ENCODE peak calls at places on chromosomes 2 and 18, in four cellular contexts. One of them, this sample, is unnamed.

GRCh38 chr18:72742002-72742401 is 125.8 kb downstream of the NETO1 start:
- DNase-seq in GM12878: no peak
- DNase-seq in K562: no peak
- DNase-seq in HepG2: no peak
- DNase-seq in this sample: no peak

GRCh38 chr18:73646196-73646595 is 501.4 kb downstream of the FBXO15 start:
- DNase-seq in GM12878: no peak
- DNase-seq in K562: no peak
- DNase-seq in HepG2: no peak
- DNase-seq in this sample: no peak

GRCh38 chr18:3062798-3063563 is 50.0 kb upstream of the LPIN2 start:
- DNase-seq in GM12878: no peak
- DNase-seq in K562: peak; percentile 68
- DNase-seq in HepG2: peak; percentile 72
- DNase-seq in this sample: no peak

GRCh38 chr2:233980955-233981555 is 63.9 kb downstream of the TRPM8 start:
- DNase-seq in GM12878: no peak
- DNase-seq in K562: no peak
- DNase-seq in HepG2: no peak
- DNase-seq in this sample: no peak

GRCh38 chr18:1048048-1048447 is 143.4 kb downstream of the ADCYAP1 start:
- DNase-seq in GM12878: no peak
- DNase-seq in K562: no peak
- DNase-seq in HepG2: no peak
- DNase-seq in this sample: no peak

GRCh38 chr2:231613655-231614558 is 21.2 kb downstream of the TEX44 start:
- DNase-seq in GM12878: peak; percentile 93
- DNase-seq in K562: peak; percentile 62
- DNase-seq in HepG2: peak; percentile 83
- DNase-seq in this sample: no peak

GRCh38 chr2:34161546-34161945 is 562.4 kb upstream of the FAM98A start:
- DNase-seq in GM12878: no peak
- DNase-seq in K562: no peak
- DNase-seq in HepG2: no peak
- DNase-seq in this sample: no peak

GRCh38 chr2:160731856-160732255 is 238.2 kb upstream of the RBMS1 start:
- DNase-seq in GM12878: no peak
- DNase-seq in K562: no peak
- DNase-seq in HepG2: no peak
- DNase-seq in this sample: no peak

GRCh38 chr2:158926478-158926948 is 41.9 kb upstream of the TANC1 start:
- DNase-seq in GM12878: no peak
- DNase-seq in K562: no peak
- DNase-seq in HepG2: peak; percentile 30
- DNase-seq in this sample: no peak

GRCh38 chr2:151052850-151053660 is 208.6 kb downstream of the RBM43 start:
- DNase-seq in GM12878: no peak
- DNase-seq in K562: no peak
- DNase-seq in HepG2: no peak
- DNase-seq in this sample: no peak

GRCh38 chr2:189821953-189822748 is 37.9 kb downstream of the PMS1 start:
- DNase-seq in GM12878: no peak
- DNase-seq in K562: no peak
- DNase-seq in HepG2: no peak
- DNase-seq in this sample: no peak

GRCh38 chr2:196329959-196330358 is 158.6 kb upstream of the STK17B start:
- DNase-seq in GM12878: no peak
- DNase-seq in K562: no peak
- DNase-seq in HepG2: no peak
- DNase-seq in this sample: no peak

GRCh38 chr18:63366270-63366990 is 576 bp downstream of the KDSR start:
- DNase-seq in GM12878: no peak
- DNase-seq in K562: peak; percentile 47
- DNase-seq in HepG2: peak; percentile 64
- DNase-seq in this sample: peak; percentile 58

DNA sequence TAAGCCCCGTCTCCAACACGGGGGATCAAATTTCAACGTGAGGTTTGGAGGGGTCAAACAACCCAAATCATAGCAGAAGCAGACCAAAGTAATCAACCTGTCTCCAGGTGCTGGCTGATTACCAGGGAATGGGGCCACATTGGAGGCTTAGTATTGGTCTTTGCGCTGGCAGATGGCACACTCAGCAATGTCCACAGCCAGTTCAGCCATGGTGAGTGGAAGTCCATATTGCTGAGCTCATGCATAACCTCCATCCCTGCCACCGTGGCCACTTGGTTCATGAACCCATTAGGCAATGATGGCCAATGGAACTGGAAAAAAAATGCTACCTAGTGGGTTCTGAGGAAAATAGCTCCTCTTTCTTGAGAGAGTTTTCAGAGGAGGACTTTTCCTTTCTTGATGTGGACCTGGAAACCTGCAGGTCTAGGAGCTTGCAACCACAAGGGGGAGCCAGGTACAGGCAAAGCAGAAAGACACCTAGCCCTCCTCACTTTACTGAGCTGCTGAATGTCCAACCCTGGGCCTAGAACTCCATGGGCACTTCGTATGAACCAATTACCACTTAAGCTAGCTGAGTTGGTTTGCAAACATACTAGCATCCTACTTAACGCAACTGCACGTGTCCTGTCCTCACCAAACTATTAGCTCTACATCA is 128.0 kb upstream of the GYPC start:
- DNase-seq in GM12878: peak; percentile 11
- DNase-seq in K562: peak; percentile 70
- DNase-seq in HepG2: peak; percentile 50
- DNase-seq in this sample: peak; percentile 39
- TF ChIP-seq HDAC6 in GM12878: no peak
- TF ChIP-seq HDAC6 in K562: no peak
- TF ChIP-seq HDAC6 in HepG2: no peak
- TF ChIP-seq HDAC6 in this sample: no peak

DNA sequence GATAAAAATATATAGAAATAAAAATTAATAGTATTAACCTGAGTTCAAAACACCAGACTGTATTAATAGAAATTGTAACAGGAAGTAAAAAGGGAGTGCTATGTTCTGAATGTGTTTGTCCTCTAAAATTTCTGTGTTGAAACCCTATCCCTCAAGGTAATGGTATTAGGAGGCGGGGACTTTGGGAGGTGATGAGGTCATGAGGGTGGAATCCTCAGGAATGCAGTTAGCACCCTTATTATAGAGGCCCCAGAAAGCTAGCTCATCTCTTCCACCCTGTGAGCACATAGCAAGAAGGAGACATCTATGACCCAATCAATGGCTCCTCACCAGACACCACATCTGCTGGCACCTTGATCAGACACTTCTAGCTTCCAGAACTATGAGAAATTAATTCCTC is 124.5 kb downstream of the CMPK2 start:
- DNase-seq in GM12878: no peak
- DNase-seq in K562: no peak
- DNase-seq in HepG2: no peak
- DNase-seq in this sample: no peak
- TF ChIP-seq HDAC6 in GM12878: no peak
- TF ChIP-seq HDAC6 in K562: no peak
- TF ChIP-seq HDAC6 in HepG2: no peak
- TF ChIP-seq HDAC6 in this sample: no peak

GRCh38 chr2:109487871-109488655 is 125.7 kb downstream of the SEPTIN10 start:
- DNase-seq in GM12878: no peak
- DNase-seq in K562: no peak
- DNase-seq in HepG2: no peak
- DNase-seq in this sample: no peak
- TF ChIP-seq HDAC6 in GM12878: no peak
- TF ChIP-seq HDAC6 in K562: no peak
- TF ChIP-seq HDAC6 in HepG2: no peak
- TF ChIP-seq HDAC6 in this sample: no peak

DNA sequence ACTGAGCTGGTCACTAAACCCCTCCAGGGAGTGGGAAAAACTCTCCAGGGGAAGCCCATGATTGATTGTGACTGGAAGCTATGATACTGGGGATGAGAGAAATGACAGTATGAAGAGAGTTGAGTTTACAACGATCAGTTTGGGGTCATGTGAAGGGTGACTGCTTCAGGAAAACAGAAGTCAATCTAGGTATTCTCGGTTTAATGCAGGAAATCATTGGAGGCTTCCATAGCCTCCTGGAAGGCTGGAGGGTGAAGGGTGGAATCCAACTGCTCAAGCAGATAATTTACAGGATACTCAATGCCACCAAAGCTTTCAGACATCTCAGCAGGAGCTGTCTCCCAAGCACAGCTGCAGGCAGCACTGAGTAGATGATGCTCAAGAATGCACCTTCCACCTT is 154.6 kb downstream of the ZNF516 start:
- DNase-seq in GM12878: no peak
- DNase-seq in K562: no peak
- DNase-seq in HepG2: no peak
- DNase-seq in this sample: no peak
- TF ChIP-seq HDAC6 in GM12878: no peak
- TF ChIP-seq HDAC6 in K562: no peak
- TF ChIP-seq HDAC6 in HepG2: no peak
- TF ChIP-seq HDAC6 in this sample: no peak

DNA sequence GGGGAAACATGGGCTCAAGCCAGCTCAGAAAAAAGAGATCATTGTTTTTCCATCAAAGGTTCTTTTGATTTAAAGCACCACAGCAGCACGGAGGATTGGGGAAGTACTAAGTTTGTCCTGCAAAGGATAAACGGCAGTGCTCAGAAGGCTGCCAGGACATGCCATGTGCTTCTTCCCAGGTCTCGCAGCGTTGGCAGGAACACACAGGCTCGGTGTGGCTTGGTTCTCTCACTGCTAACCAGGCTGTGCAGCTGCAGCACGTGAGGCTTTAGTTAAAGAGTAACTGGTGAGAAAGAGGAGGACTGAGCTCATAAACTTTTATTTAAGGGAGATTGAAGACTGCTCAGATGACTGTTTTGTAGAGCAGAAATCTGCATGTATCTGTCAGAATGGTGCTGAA is 264.3 kb downstream of the TSN start:
- DNase-seq in GM12878: no peak
- DNase-seq in K562: no peak
- DNase-seq in HepG2: no peak
- DNase-seq in this sample: no peak
- TF ChIP-seq HDAC6 in GM12878: no peak
- TF ChIP-seq HDAC6 in K562: no peak
- TF ChIP-seq HDAC6 in HepG2: no peak
- TF ChIP-seq HDAC6 in this sample: no peak

GRCh38 chr2:133561045-133561852 is 7.0 kb downstream of the NCKAP5 start:
- DNase-seq in GM12878: no peak
- DNase-seq in K562: no peak
- DNase-seq in HepG2: peak; percentile 33
- DNase-seq in this sample: no peak
- TF ChIP-seq HDAC6 in GM12878: no peak
- TF ChIP-seq HDAC6 in K562: no peak
- TF ChIP-seq HDAC6 in HepG2: no peak
- TF ChIP-seq HDAC6 in this sample: no peak

GRCh38 chr2:108575132-108575966 is 41.1 kb downstream of the LIMS1 start:
- DNase-seq in GM12878: peak; percentile 70
- DNase-seq in K562: no peak
- DNase-seq in HepG2: no peak
- DNase-seq in this sample: no peak
- TF ChIP-seq HDAC6 in GM12878: no peak
- TF ChIP-seq HDAC6 in K562: no peak
- TF ChIP-seq HDAC6 in HepG2: no peak
- TF ChIP-seq HDAC6 in this sample: no peak

GRCh38 chr2:71798266-71799012 is 345.1 kb downstream of the DYSF start:
- DNase-seq in GM12878: no peak
- DNase-seq in K562: peak; percentile 74
- DNase-seq in HepG2: peak; percentile 61
- DNase-seq in this sample: peak; percentile 39
- TF ChIP-seq HDAC6 in GM12878: no peak
- TF ChIP-seq HDAC6 in K562: no peak
- TF ChIP-seq HDAC6 in HepG2: no peak
- TF ChIP-seq HDAC6 in this sample: no peak

GRCh38 chr2:118599141-118599540 is 248.3 kb downstream of the EN1 start:
- DNase-seq in GM12878: no peak
- DNase-seq in K562: no peak
- DNase-seq in HepG2: no peak
- DNase-seq in this sample: no peak

GRCh38 chr2:118589726-118590125 is 257.7 kb downstream of the EN1 start:
- DNase-seq in GM12878: no peak
- DNase-seq in K562: no peak
- DNase-seq in HepG2: no peak
- DNase-seq in this sample: no peak

GRCh38 chr2:118588826-118589225 is 258.6 kb downstream of the EN1 start:
- DNase-seq in GM12878: no peak
- DNase-seq in K562: no peak
- DNase-seq in HepG2: no peak
- DNase-seq in this sample: no peak

DNA sequence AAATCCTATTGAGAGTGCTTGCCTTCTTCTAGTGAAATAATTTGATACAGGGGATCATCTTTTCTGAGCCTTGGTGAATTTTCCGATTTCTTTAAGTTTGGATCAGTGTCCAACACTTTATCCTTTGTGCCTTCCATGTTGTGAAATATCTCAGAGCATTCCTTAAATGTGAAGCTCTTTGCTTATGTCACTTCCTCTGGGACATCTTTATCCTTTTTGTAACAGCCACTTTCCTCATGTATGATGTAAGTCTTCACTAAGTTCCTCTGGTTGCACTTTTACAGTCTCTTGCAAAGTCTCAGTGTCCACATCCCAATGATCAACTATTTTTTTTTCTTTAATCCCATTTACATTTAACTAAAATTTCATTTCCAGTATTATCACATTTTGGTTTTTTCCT is 254.2 kb downstream of the EN1 start:
- DNase-seq in GM12878: no peak
- DNase-seq in K562: no peak
- DNase-seq in HepG2: no peak
- DNase-seq in this sample: no peak
- TF ChIP-seq HDAC6 in GM12878: no peak
- TF ChIP-seq HDAC6 in K562: no peak
- TF ChIP-seq HDAC6 in HepG2: no peak
- TF ChIP-seq HDAC6 in this sample: no peak

DNA sequence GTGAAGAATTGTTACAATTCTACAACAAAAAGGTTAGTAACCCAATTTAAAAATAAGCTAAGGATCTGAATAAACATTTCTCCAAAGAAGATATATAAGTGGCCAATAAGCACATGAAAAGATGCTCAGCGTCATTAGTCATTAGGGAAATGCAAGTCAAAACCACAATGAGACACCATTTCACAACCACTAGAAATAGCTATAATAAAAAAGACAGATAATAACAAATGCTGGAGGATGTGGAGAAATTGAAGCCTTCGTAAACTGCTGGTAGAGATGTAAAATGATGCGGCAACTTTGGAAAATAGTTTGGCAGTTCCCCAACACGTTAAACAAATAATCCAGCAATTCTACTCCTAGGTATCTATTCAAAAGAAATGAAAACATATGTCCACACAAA is 366.5 kb upstream of the POU3F3 start:
- DNase-seq in GM12878: no peak
- DNase-seq in K562: no peak
- DNase-seq in HepG2: no peak
- DNase-seq in this sample: no peak
- TF ChIP-seq HDAC6 in GM12878: no peak
- TF ChIP-seq HDAC6 in K562: no peak
- TF ChIP-seq HDAC6 in HepG2: no peak
- TF ChIP-seq HDAC6 in this sample: no peak

This sample was measured in H1.